ENCODE peak calls at places on chromosomes 4 and X, in ten cellular contexts. E is tibial artery, I is endothelial cell, J is BJ, S is upper lobe of right lung, A is H9, Q is colonic mucosa, O is RWPE1, H is HFFc6, R is astrocyte of the spinal cord. P is an unnamed sample.

GRCh38 chr4:76585897-76586360 is 150.9 kb downstream of the SHROOM3 start:
- DNase-seq in E (peak; percentile 69), I (peak; percentile 67), J (no peak), S (peak; percentile 94), A (peak; percentile 97), Q (peak; percentile 95), O (peak; percentile 20), H (no peak), R (peak; percentile 45), P (peak; percentile 17)

GRCh38 chrX:84339507-84340364 is 151.7 kb upstream of the RPS6KA6 start:
- DNase-seq in E (no peak), I (no peak), J (no peak), S (no peak), A (no peak), Q (no peak), O (peak; percentile 1), H (peak; percentile 26), R (peak; percentile 22), P (no peak)

GRCh38 chr4:6906046-6906445 is 3.6 kb upstream of the TBC1D14 start:
- DNase-seq in E (no peak), I (no peak), J (no peak), S (no peak), A (no peak), Q (no peak), O (no peak), H (no peak), R (no peak), P (no peak)

GRCh38 chr4:155941085-155941484 is 12.6 kb downstream of the CTSO start:
- DNase-seq in E (no peak), I (no peak), J (no peak), S (no peak), A (no peak), Q (no peak), O (no peak), H (no peak), R (no peak), P (no peak)

GRCh38 chr4:151806511-151806927 is 45.7 kb upstream of the GATB start:
- DNase-seq in E (no peak), I (no peak), J (peak; percentile 86), S (no peak), A (no peak), Q (no peak), O (no peak), H (peak; percentile 91), R (peak; percentile 84), P (no peak)

GRCh38 chr4:169345207-169345788 is 74.5 kb upstream of the SH3RF1 start:
- DNase-seq in E (no peak), I (no peak), J (no peak), S (no peak), A (no peak), Q (no peak), O (peak; percentile 70), H (peak; percentile 71), R (peak; percentile 69), P (no peak)

GRCh38 chr4:5267418-5267817 is 216.1 kb downstream of the STK32B start:
- DNase-seq in E (no peak), I (no peak), J (no peak), S (no peak), A (no peak), Q (no peak), O (no peak), H (no peak), R (no peak), P (no peak)

GRCh38 chrX:16433021-16433420 is 216.9 kb upstream of the S100G start:
- DNase-seq in E (no peak), I (no peak), J (no peak), S (no peak), A (no peak), Q (no peak), O (no peak), H (no peak), R (no peak), P (no peak)

GRCh38 chr4:5730993-5731975 is 20.3 kb downstream of the EVC start:
- DNase-seq in E (no peak), I (no peak), J (no peak), S (no peak), A (no peak), Q (no peak), O (no peak), H (no peak), R (no peak), P (no peak)

GRCh38 chr4:87465739-87466366 is 43.5 kb downstream of the NUDT9 start:
- DNase-seq in E (no peak), I (peak; percentile 7), J (no peak), S (no peak), A (no peak), Q (no peak), O (peak; percentile 20), H (peak; percentile 60), R (peak; percentile 64), P (no peak)

DNA sequence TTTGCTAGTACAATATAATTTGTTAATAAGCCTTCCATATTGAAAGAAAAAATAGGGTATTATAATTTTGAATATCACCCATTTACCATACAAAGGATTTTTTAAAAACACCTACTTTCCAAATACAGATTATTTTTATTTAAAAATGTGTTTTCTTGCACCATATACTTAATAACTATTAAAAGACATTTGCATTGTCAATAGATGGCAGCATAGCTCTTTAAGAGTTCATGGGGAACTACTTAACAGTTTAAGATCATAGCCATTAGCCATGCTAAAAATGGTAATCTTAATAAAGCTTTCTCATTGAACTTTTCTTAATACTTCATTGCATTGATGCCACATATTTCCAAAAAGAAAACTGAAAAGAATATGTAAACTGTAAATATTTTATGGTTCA is 1995.9 kb downstream of the C4orf33 start:
- DNase-seq in E (no peak), I (no peak), J (no peak), S (no peak), A (no peak), Q (no peak), O (peak; percentile 3), H (peak; percentile 57), R (peak; percentile 64), P (no peak)
- TF ChIP-seq CTCF in E (no peak), I (no peak), J (peak; percentile 9), S (peak; percentile 33), A (peak; percentile 71), Q (no peak), O (peak; percentile 69), H (peak; percentile 65), R (peak; percentile 47), P (no peak)

GRCh38 chrX:17859609-17860178 is 1.4 kb downstream of the RAI2 start:
- DNase-seq in E (no peak), I (no peak), J (no peak), S (peak; percentile 66), A (no peak), Q (no peak), O (no peak), H (no peak), R (no peak), P (no peak)

GRCh38 chrX:17860179-17860780 is 818 bp downstream of the RAI2 start:
- DNase-seq in E (no peak), I (peak; percentile 5), J (no peak), S (peak; percentile 62), A (no peak), Q (no peak), O (no peak), H (no peak), R (no peak), P (no peak)

GRCh38 chrX:17861496-17862011 is 456 bp upstream of the RAI2 start:
- DNase-seq in E (no peak), I (no peak), J (no peak), S (no peak), A (no peak), Q (no peak), O (no peak), H (no peak), R (no peak), P (no peak)

GRCh38 chrX:17860811-17861495 is at the start of gene RAI2:
- DNase-seq in E (peak; percentile 40), I (peak; percentile 31), J (no peak), S (peak; percentile 77), A (peak; percentile 46), Q (no peak), O (no peak), H (no peak), R (no peak), P (no peak)
- TF ChIP-seq CTCF in E (no peak), I (no peak), J (no peak), S (no peak), A (peak; percentile 31), Q (no peak), O (no peak), H (no peak), R (no peak), P (no peak)

GRCh38 chrX:105969487-105969886 is 69.0 kb downstream of the SERPINA7 start:
- DNase-seq in E (no peak), I (no peak), J (no peak), S (no peak), A (no peak), Q (no peak), O (no peak), H (no peak), R (no peak), P (no peak)

GRCh38 chrX:105973387-105973739 is 65.2 kb downstream of the SERPINA7 start:
- DNase-seq in E (no peak), I (no peak), J (no peak), S (no peak), A (no peak), Q (no peak), O (no peak), H (no peak), R (no peak), P (no peak)

GRCh38 chrX:105972690-105973386 is 65.7 kb downstream of the SERPINA7 start:
- DNase-seq in E (no peak), I (no peak), J (no peak), S (no peak), A (no peak), Q (peak; percentile 23), O (no peak), H (no peak), R (no peak), P (no peak)

DNA sequence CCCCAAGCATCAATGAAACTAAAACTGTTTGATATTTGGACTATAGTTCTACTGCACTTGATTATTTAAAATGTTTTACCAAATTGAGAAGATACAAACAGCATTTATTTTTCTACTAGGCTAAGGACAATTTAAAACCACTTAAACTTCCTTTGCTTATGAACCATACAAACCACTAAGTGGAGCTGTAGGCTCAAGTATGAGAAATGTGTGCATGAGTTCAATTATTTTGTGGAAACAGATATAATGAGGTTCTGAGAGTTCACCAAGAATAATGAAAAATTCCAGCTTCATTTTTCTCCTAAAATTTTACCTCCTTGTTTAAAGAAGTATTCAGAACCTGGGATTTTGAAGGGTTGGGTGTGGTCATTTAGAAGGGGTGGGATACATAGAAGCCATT is 63.1 kb downstream of the SERPINA7 start:
- DNase-seq in E (no peak), I (no peak), J (no peak), S (no peak), A (no peak), Q (no peak), O (no peak), H (no peak), R (peak; percentile 14), P (no peak)
- TF ChIP-seq CTCF in E (no peak), I (no peak), J (no peak), S (no peak), A (peak; percentile 43), Q (no peak), O (no peak), H (no peak), R (peak; percentile 20), P (no peak)

DNA sequence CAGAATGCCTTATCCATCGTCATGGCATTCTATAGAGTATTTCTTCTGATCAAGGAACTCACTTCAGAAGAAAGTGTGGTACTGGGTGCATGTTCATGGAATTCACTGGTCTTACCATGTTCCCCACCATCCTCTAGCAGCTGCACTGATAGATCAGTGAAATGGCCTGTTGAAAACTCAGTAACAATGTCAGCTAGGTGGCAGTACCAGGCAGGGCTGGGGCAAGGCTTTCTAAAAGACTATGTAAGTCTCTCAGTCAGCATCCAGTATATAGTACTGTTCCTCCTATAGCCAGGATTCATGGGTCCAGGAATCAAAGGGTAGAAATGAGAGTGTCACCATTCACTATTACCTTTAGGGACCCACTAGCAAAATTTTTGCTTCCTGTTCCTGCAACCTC is 15.8 kb upstream of the LDB2 start:
- DNase-seq in E (no peak), I (peak; percentile 21), J (no peak), S (no peak), A (peak; percentile 59), Q (no peak), O (no peak), H (peak; percentile 51), R (peak; percentile 36), P (no peak)
- TF ChIP-seq CTCF in E (peak; percentile 33), I (no peak), J (peak; percentile 59), S (peak; percentile 26), A (peak; percentile 57), Q (no peak), O (no peak), H (peak; percentile 78), R (peak; percentile 47), P (no peak)

P was measured in activated B cell treated with CpG ODN at 0.5 μM for 24 hours.